ENCODE peak calls at places on chromosomes 7 and 10, in ten cellular contexts. Y is SJSA1; O is bronchial epithelial cell; F is neural progenitor cell; C is hepatocyte; G is psoas muscle; R is CD8-positive, alpha-beta T cell; D is HAP-1; H is IMR-90; J is left ventricle myocardium inferior. U is an unnamed sample. For H3K27me3 and H3K36me3, the result is how much of the 10 kb centered on the place peaks cover.

GRCh38 chr7:135420786-135421185 is 89.1 kb downstream of the CNOT4 start:
- DNase-seq in Y (no peak), O (peak), F (no peak), C (no peak), G (no peak), R (no peak), D (no peak), H (peak), J (no peak), U (no peak)

GRCh38 chr7:665251-665650 is 61.2 kb upstream of the DNAAF5 start:
- DNase-seq in Y (no peak), O (no peak), F (no peak), C (peak), G (no peak), R (no peak), D (no peak), H (peak), J (no peak), U (peak)

GRCh38 chr7:5696346-5697100 is 84.9 kb downstream of the RNF216 start:
- DNase-seq in Y (no peak), O (no peak), F (no peak), C (no peak), G (no peak), R (no peak), D (no peak), H (no peak), J (no peak), U (no peak)

GRCh38 chr7:112023282-112023681 is 182.9 kb downstream of the DOCK4 start:
- DNase-seq in Y (no peak), O (no peak), F (no peak), C (no peak), G (no peak), R (no peak), D (no peak), H (no peak), J (no peak), U (no peak)

GRCh38 chr10:13390604-13391522 is 42.8 kb upstream of the SEPHS1 start:
- DNase-seq in Y (no peak), O (no peak), F (no peak), C (no peak), G (no peak), R (no peak), D (no peak), H (no peak), J (no peak), U (peak)

GRCh38 chr7:135653285-135654080 is 8.8 kb upstream of the STMP1 start:
- DNase-seq in Y (no peak), O (no peak), F (no peak), C (no peak), G (no peak), R (no peak), D (no peak), H (peak), J (no peak), U (peak)

GRCh38 chr10:97685395-97685958 is 1.6 kb downstream of the AVPI1 start:
- DNase-seq in Y (no peak), O (peak), F (peak), C (no peak), G (no peak), R (no peak), D (peak), H (peak), J (no peak), U (peak)

GRCh38 chr7:120742370-120742769 is 115.6 kb downstream of the TSPAN12 start:
- DNase-seq in Y (no peak), O (no peak), F (peak), C (no peak), G (no peak), R (no peak), D (peak), H (no peak), J (no peak), U (peak)

GRCh38 chr10:55631071-55631654 is 729.9 kb downstream of the ZWINT start:
- DNase-seq in Y (no peak), O (peak), F (peak), C (peak), G (peak), R (no peak), D (peak), H (no peak), J (peak), U (peak)

GRCh38 chr7:133853706-133854276 is 273.3 kb upstream of the LRGUK start:
- DNase-seq in Y (peak), O (peak), F (peak), C (peak), G (peak), R (no peak), D (peak), H (peak), J (no peak), U (peak)

GRCh38 chr10:70540789-70541360 is 61.7 kb downstream of the PRF1 start:
- DNase-seq in Y (no peak), O (no peak), F (no peak), C (no peak), G (no peak), R (no peak), D (no peak), H (no peak), J (no peak), U (no peak)

GRCh38 chr7:69920802-69921201 is 322.5 kb downstream of the AUTS2 start:
- DNase-seq in Y (no peak), O (no peak), F (no peak), C (no peak), G (no peak), R (no peak), D (no peak), H (no peak), J (no peak), U (no peak)

GRCh38 chr10:11880169-11881027 is 57.2 kb downstream of the PROSER2 start:
- DNase-seq in Y (no peak), O (peak), F (no peak), C (no peak), G (no peak), R (no peak), D (no peak), H (no peak), J (no peak), U (peak)

GRCh38 chr7:104482362-104483042 is 154.1 kb downstream of the LHFPL3 start:
- DNase-seq in Y (no peak), O (no peak), F (no peak), C (no peak), G (no peak), R (no peak), D (no peak), H (no peak), J (no peak), U (no peak)

GRCh38 chr10:35063837-35064454 is 26.2 kb downstream of the CUL2 start:
- DNase-seq in Y (no peak), O (peak), F (no peak), C (no peak), G (no peak), R (no peak), D (no peak), H (no peak), J (no peak), U (no peak)

GRCh38 chr7:3042301-3042700 is 1.4 kb downstream of the CARD11 start:
- DNase-seq in Y (no peak), O (no peak), F (no peak), C (no peak), G (no peak), R (no peak), D (no peak), H (no peak), J (no peak), U (no peak)
- H3K4me3 ChIP-seq in Y (no peak), O (no peak), F (no peak), C (no peak), G (no peak), R (peak), D (no peak), H (no peak), J (no peak), U (no peak)

GRCh38 chr7:151206914-151207313 is 3.4 kb downstream of the H2BK1 start:
- DNase-seq in Y (no peak), O (no peak), F (no peak), C (no peak), G (no peak), R (peak), D (no peak), H (no peak), J (no peak), U (no peak)

GRCh38 chr7:151201751-151202150 is 8.5 kb downstream of the H2BK1 start:
- DNase-seq in Y (no peak), O (no peak), F (no peak), C (no peak), G (no peak), R (no peak), D (no peak), H (no peak), J (no peak), U (peak)

GRCh38 chr7:151202836-151203235 is 7.5 kb downstream of the H2BK1 start:
- DNase-seq in Y (no peak), O (no peak), F (no peak), C (no peak), G (no peak), R (no peak), D (no peak), H (no peak), J (no peak), U (peak)

GRCh38 chr7:151205749-151206148 is 4.5 kb downstream of the H2BK1 start:
- DNase-seq in Y (no peak), O (no peak), F (no peak), C (no peak), G (no peak), R (no peak), D (no peak), H (no peak), J (no peak), U (peak)

DNA sequence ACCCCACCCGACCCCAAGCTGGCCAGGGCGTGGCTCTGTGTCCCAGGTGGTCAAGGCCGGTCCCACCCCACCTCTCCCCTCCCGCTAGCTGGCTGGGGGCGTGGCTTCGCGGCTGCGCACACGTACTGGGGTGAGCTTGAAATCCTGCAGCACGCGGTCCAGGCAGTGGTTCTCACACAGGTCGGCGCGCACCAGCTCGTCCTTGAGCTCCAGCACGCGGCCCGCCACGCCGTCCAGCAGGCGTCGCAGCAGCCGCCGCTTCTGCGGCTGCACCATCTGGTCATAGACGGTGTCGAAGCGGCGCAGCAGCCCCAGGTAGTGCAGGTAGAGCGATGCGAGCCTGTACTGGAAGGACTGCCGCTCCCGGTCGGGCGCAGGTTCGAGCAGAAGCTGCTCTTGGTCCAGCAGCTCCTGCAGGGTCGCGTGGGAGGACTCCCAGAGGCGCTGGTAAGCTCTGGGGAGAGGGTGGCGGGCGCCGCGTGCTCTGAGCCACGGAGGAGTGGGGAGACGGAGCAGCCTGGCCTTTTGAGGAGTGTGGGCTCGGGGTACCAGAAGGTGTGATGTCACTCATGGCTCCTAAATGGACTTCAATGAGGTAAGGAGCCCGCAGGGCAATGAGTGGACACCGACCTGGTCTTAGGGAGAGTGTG is 5.8 kb downstream of the H2BK1 start:
- DNase-seq in Y (no peak), O (no peak), F (no peak), C (no peak), G (no peak), R (no peak), D (no peak), H (no peak), J (no peak), U (peak)
- H3K27me3 ChIP-seq in Y (under half), O (under half), F (under half), C (under half), G (under half), R (under half), D (under half), H (half or more), J (under half), U (under half)

DNA sequence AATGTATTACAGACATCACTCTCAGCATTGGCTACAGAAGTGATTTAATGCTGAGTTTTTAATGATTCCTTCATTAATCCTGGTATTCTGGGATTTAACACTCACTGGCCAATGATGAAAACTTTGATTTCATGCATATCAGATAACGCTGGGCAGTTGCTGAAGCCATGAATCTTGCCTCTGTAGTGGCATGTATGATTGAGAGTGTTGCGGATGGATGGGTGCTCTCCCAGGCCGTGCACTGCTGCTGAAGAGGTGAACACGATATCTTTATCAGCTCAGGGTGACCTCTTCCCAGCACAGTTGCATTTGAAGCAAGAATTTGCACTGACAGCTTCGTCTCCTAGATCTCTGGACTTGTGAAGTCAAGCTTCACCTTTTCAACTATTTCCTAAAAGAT is 168.7 kb downstream of the LRRC4 start:
- DNase-seq in Y (no peak), O (no peak), F (no peak), C (no peak), G (no peak), R (no peak), D (no peak), H (no peak), J (no peak), U (no peak)
- H3K36me3 ChIP-seq in Y (under half), O (under half), F (under half), C (under half), G (under half), R (under half), D (under half), H (under half), J (under half), U (under half)

GRCh38 chr10:49761201-49761788 is 828 bp downstream of the OGDHL start:
- DNase-seq in Y (no peak), O (no peak), F (peak), C (no peak), G (no peak), R (no peak), D (no peak), H (no peak), J (no peak), U (no peak)

GRCh38 chr10:49760789-49761188 is 1.3 kb downstream of the OGDHL start:
- DNase-seq in Y (no peak), O (no peak), F (no peak), C (no peak), G (no peak), R (no peak), D (no peak), H (no peak), J (no peak), U (peak)

GRCh38 chr10:49759787-49760551 is 2.2 kb downstream of the OGDHL start:
- DNase-seq in Y (no peak), O (no peak), F (no peak), C (no peak), G (no peak), R (no peak), D (no peak), H (no peak), J (no peak), U (peak)

GRCh38 chr10:49761789-49762565 is at the start of gene OGDHL:
- DNase-seq in Y (no peak), O (peak), F (peak), C (peak), G (peak), R (peak), D (peak), H (peak), J (peak), U (peak)

DNA sequence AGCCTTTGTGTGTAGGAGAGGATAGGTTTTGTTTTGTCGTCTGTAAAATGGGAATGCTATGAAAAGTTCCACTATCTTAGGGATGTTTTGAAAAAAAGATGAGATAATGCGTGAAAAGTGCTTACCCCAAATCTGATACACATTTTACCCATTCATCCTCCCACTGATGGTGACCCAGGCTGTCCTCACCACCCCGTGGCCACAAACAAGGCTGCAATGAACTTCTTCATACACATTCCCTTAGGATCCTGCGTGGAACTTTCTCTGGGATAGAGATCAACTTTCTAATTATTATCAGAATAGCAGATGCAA is 399 bp upstream of the OGDHL start:
- DNase-seq in Y (no peak), O (no peak), F (no peak), C (no peak), G (no peak), R (no peak), D (no peak), H (no peak), J (no peak), U (peak)
- H3K4me3 ChIP-seq in Y (peak), O (peak), F (peak), C (no peak), G (peak), R (no peak), D (peak), H (no peak), J (peak), U (peak)

GRCh38 chr7:157037028-157037427 is 26.6 kb upstream of the MNX1 start:
- DNase-seq in Y (no peak), O (no peak), F (no peak), C (no peak), G (no peak), R (no peak), D (no peak), H (no peak), J (no peak), U (no peak)
- H3K27me3 ChIP-seq in Y (under half), O (under half), F (under half), C (under half), G (under half), R (under half), D (under half), H (under half), J (half or more), U (under half)

GRCh38 chr7:125256446-125256845 is 326.8 kb upstream of the POT1 start:
- DNase-seq in Y (no peak), O (peak), F (no peak), C (peak), G (no peak), R (no peak), D (no peak), H (no peak), J (no peak), U (no peak)
- H3K36me3 ChIP-seq in Y (under half), O (under half), F (under half), C (under half), G (under half), R (under half), D (under half), H (under half), J (under half), U (under half)

GRCh38 chr10:112535432-112536038 is 88.5 kb downstream of the VTI1A start:
- DNase-seq in Y (no peak), O (no peak), F (no peak), C (no peak), G (no peak), R (no peak), D (no peak), H (peak), J (no peak), U (no peak)

GRCh38 chr10:112526906-112527305 is 79.9 kb downstream of the VTI1A start:
- DNase-seq in Y (no peak), O (no peak), F (peak), C (no peak), G (no peak), R (no peak), D (no peak), H (no peak), J (no peak), U (peak)

GRCh38 chr10:112536663-112537062 is 89.6 kb downstream of the VTI1A start:
- DNase-seq in Y (no peak), O (no peak), F (no peak), C (no peak), G (no peak), R (no peak), D (no peak), H (no peak), J (no peak), U (no peak)

GRCh38 chr10:112528235-112528634 is 81.2 kb downstream of the VTI1A start:
- DNase-seq in Y (no peak), O (no peak), F (no peak), C (no peak), G (no peak), R (no peak), D (no peak), H (no peak), J (no peak), U (no peak)

GRCh38 chr10:112532053-112532658 is 85.1 kb downstream of the VTI1A start:
- DNase-seq in Y (no peak), O (no peak), F (no peak), C (no peak), G (no peak), R (no peak), D (no peak), H (peak), J (no peak), U (no peak)
- H3K4me3 ChIP-seq in Y (peak), O (no peak), F (peak), C (no peak), G (peak), R (no peak), D (no peak), H (peak), J (no peak), U (no peak)